ENCODE peak calls at places on chromosome 15, in ten cellular contexts. R is stimulated activated CD4-positive, alpha-beta T cell treated with anti-CD3 and anti-CD28 coated beads, Interleukin-1b, Interleukin-23, amount 100 ng/mL, for 24 hours; G is dermis blood vessel endothelial cell; K is activated T-cell treated with anti-CD3 and anti-CD28 coated beads for 48 hours; C is germinal center; M is neural progenitor cell; L is skeletal muscle cell; T is left colon; X is RPMI8226; N is activated CD4-positive, alpha-beta T cell treated with anti-CD3 and anti-CD28 coated beads, Interleukin-2, amount 50 U/mL, for 24 hours. I is an unnamed sample.

GRCh38 chr15:51132384-51133139 is 37.9 kb upstream of the TNFAIP8L3 start:
- DNase-seq in C (peak; percentile 33), K (peak; percentile 3), G (peak; percentile 97), T (no peak), M (peak; percentile 61), N (no peak), X (peak; percentile 24), L (peak; percentile 99), R (no peak), I (no peak)

GRCh38 chr15:40338041-40338657 is 2.6 kb downstream of the CCDC9B start:
- DNase-seq in C (peak; percentile 90), X (peak; percentile 78), K (peak; percentile 73), M (peak; percentile 88), G (peak; percentile 88), T (peak; percentile 81), N (peak; percentile 45), L (no peak), R (peak; percentile 69), I (peak; percentile 74)

GRCh38 chr15:45314960-45315359 is 62.9 kb downstream of the SLC28A2 start:
- DNase-seq in T (no peak), K (no peak), R (no peak), C (no peak), N (no peak), L (no peak), M (peak; percentile 58), G (peak; percentile 23), X (peak; percentile 52), I (no peak)

GRCh38 chr15:93020976-93021772 is 67.8 kb downstream of the RGMA start:
- DNase-seq in K (no peak), N (no peak), G (no peak), L (no peak), C (no peak), R (no peak), X (no peak), M (no peak), T (no peak), I (no peak)

GRCh38 chr15:39338251-39338650 is 242.6 kb upstream of the THBS1 start:
- DNase-seq in X (no peak), K (no peak), M (no peak), C (no peak), R (no peak), T (no peak), L (no peak), G (no peak), N (no peak), I (no peak)

GRCh38 chr15:70247281-70247680 is 149.6 kb upstream of the TLE3 start:
- DNase-seq in M (no peak), K (no peak), X (peak; percentile 49), T (no peak), R (no peak), C (no peak), G (no peak), N (no peak), L (no peak), I (no peak)

GRCh38 chr15:83783227-83783626 is 129.3 kb downstream of the ADAMTSL3 start:
- DNase-seq in X (no peak), L (no peak), M (no peak), T (no peak), G (no peak), K (no peak), C (no peak), N (no peak), R (no peak), I (no peak)

GRCh38 chr15:41984622-41985021 is 12.3 kb upstream of the EHD4 start:
- DNase-seq in L (no peak), N (no peak), T (no peak), K (no peak), M (no peak), G (no peak), X (no peak), C (no peak), R (no peak), I (no peak)

GRCh38 chr15:66700802-66701421 is 1.1 kb upstream of the SMAD6 start:
- DNase-seq in C (peak; percentile 97), R (peak; percentile 60), N (peak; percentile 69), X (peak; percentile 99), L (peak; percentile 88), K (peak; percentile 90), M (peak; percentile 96), G (peak; percentile 95), T (peak; percentile 95), I (peak; percentile 95)

GRCh38 chr15:69854521-69855171 is 243.1 kb downstream of the TLE3 start:
- DNase-seq in C (no peak), N (no peak), R (no peak), T (no peak), M (no peak), X (no peak), G (peak; percentile 5), L (peak; percentile 84), K (no peak), I (no peak)

I was measured in lung.